ENCODE peak calls at places on chromosome 15, in six cellular contexts. R, B, V, T, O and J are unnamed samples.

GRCh38 chr15:99157456-99157855 is 52.6 kb downstream of the SYNM start:
- DNase-seq in B (no peak), T (no peak), V (no peak), O (no peak), R (no peak), J (no peak)

GRCh38 chr15:65902373-65902772 is 33.1 kb downstream of the RAB11A start:
- DNase-seq in V (no peak), T (peak), R (no peak), B (no peak), O (peak), J (peak)

GRCh38 chr15:28006116-28006911 is 92.8 kb downstream of the OCA2 start:
- DNase-seq in T (no peak), R (no peak), O (no peak), V (no peak), B (no peak), J (no peak)

GRCh38 chr15:51382787-51383186 is 41.3 kb downstream of the GLDN start:
- DNase-seq in T (no peak), O (peak), B (no peak), V (no peak), R (peak), J (peak)

GRCh38 chr15:82554351-82554750 is 14.1 kb upstream of the RPS17 start:
- DNase-seq in R (peak), V (no peak), B (no peak), T (no peak), O (no peak), J (no peak)

GRCh38 chr15:41917767-41918430 is 24.0 kb upstream of the SPTBN5 start:
- DNase-seq in R (peak), B (no peak), T (no peak), V (no peak), O (peak), J (no peak)

GRCh38 chr15:92884813-92885461 is 15.2 kb upstream of the CHD2 start:
- DNase-seq in O (no peak), V (no peak), B (no peak), T (no peak), R (peak), J (no peak)

GRCh38 chr15:68816795-68817303 is 3.8 kb downstream of the ANP32A start:
- DNase-seq in V (peak), O (no peak), T (peak), B (no peak), R (peak), J (peak)

GRCh38 chr15:68551296-68551635 is 27.5 kb upstream of the CORO2B start:
- DNase-seq in T (no peak), B (no peak), V (no peak), R (no peak), O (no peak), J (no peak)

GRCh38 chr15:100765458-100766224 is 114.0 kb upstream of the ALDH1A3 start:
- DNase-seq in T (no peak), V (no peak), R (no peak), B (no peak), O (no peak), J (no peak)

GRCh38 chr15:92452143-92452542 is 58.5 kb downstream of the ST8SIA2 start:
- DNase-seq in T (no peak), O (no peak), B (no peak), V (no peak), R (no peak), J (no peak)

GRCh38 chr15:61188168-61188567 is 40.9 kb downstream of the RORA start:
- DNase-seq in R (no peak), O (no peak), T (no peak), B (no peak), V (no peak), J (no peak)

GRCh38 chr15:27427386-27427785 is 456.4 kb downstream of the GABRG3 start:
- DNase-seq in B (no peak), V (no peak), R (no peak), T (no peak), O (no peak), J (no peak)

GRCh38 chr15:88542342-88542733 is 4.1 kb downstream of the DET1 start:
- DNase-seq in T (peak), V (no peak), B (no peak), O (no peak), R (no peak), J (no peak)

GRCh38 chr15:33985751-33986150 is 17.5 kb downstream of the CHRM5 start:
- DNase-seq in B (no peak), T (no peak), O (no peak), R (no peak), V (no peak), J (no peak)

GRCh38 chr15:96366526-96366877 is 36.0 kb downstream of the NR2F2 start:
- DNase-seq in B (no peak), T (no peak), V (no peak), O (no peak), R (no peak), J (no peak)

GRCh38 chr15:71015342-71015741 is 99.9 kb upstream of the THSD4 start:
- DNase-seq in T (no peak), V (no peak), B (no peak), O (no peak), R (no peak), J (no peak)

GRCh38 chr15:74817370-74817737 is 4.7 kb downstream of the LMAN1L start:
- DNase-seq in B (no peak), T (peak), R (peak), V (no peak), O (peak), J (peak)

GRCh38 chr15:90866800-90867199 is 1.6 kb upstream of the FURIN start:
- DNase-seq in O (no peak), B (no peak), T (no peak), R (no peak), V (no peak), J (no peak)

GRCh38 chr15:62068071-62068786 is 1.5 kb downstream of the C2CD4A start:
- DNase-seq in O (peak), R (peak), B (peak), T (peak), V (peak), J (peak)

GRCh38 chr15:75233504-75234190 is 24.5 kb upstream of the GOLGA6C start:
- DNase-seq in V (no peak), T (peak), R (no peak), O (no peak), B (no peak), J (no peak)

GRCh38 chr15:66730168-66731014 is 28.4 kb downstream of the SMAD6 start:
- DNase-seq in T (no peak), R (peak), B (no peak), O (no peak), V (no peak), J (no peak)